ENCODE peak calls at places on chromosomes 6 and 20, in five cellular contexts. R is gastrocnemius medialis, Y is tibial artery, J is fibroblast of lung, F is right lobe of liver. G is an unnamed sample.

GRCh38 chr6:88476388-88476787 is 310.2 kb upstream of the CNR1 start:
- DNase-seq in R (no peak), Y (no peak), J (no peak), F (no peak), G (no peak)

GRCh38 chr6:45461486-45461885 is 83.8 kb upstream of the SUPT3H start:
- DNase-seq in R (no peak), Y (no peak), J (peak), F (no peak), G (peak)

GRCh38 chr6:14831922-14832321 is 413.9 kb upstream of the JARID2 start:
- DNase-seq in R (no peak), Y (no peak), J (no peak), F (no peak), G (no peak)

GRCh38 chr20:38117635-38118034 is 47.4 kb downstream of the TGM2 start:
- DNase-seq in R (no peak), Y (no peak), J (peak), F (no peak), G (peak)

GRCh38 chr6:125746019-125746414 is 3.4 kb upstream of the HEY2 start:
- DNase-seq in R (no peak), Y (no peak), J (no peak), F (no peak), G (no peak)

GRCh38 chr6:1856381-1856780 is 246.7 kb downstream of the FOXC1 start:
- DNase-seq in R (no peak), Y (no peak), J (peak), F (no peak), G (peak)

GRCh38 chr6:33761922-33762629 is 15.4 kb upstream of the IP6K3 start:
- DNase-seq in R (peak), Y (no peak), J (no peak), F (peak), G (peak)

GRCh38 chr6:90445533-90446108 is 141.3 kb downstream of the MAP3K7 start:
- DNase-seq in R (no peak), Y (no peak), J (no peak), F (no peak), G (no peak)

GRCh38 chr6:128631031-128631430 is 110.6 kb upstream of the PTPRK start:
- DNase-seq in R (no peak), Y (no peak), J (no peak), F (no peak), G (no peak)

GRCh38 chr6:109471105-109471810 is 11.8 kb downstream of the ZBTB24 start:
- DNase-seq in R (no peak), Y (no peak), J (no peak), F (no peak), G (no peak)

GRCh38 chr6:155549028-155549798 is 93.6 kb upstream of the NOX3 start:
- DNase-seq in R (no peak), Y (no peak), J (no peak), F (no peak), G (no peak)

GRCh38 chr20:9407805-9408421 is 106.5 kb upstream of the LAMP5 start:
- DNase-seq in R (no peak), Y (no peak), J (peak), F (no peak), G (peak)

GRCh38 chr6:30880563-30881252 is 3.6 kb upstream of the DDR1 start:
- DNase-seq in R (no peak), Y (no peak), J (no peak), F (no peak), G (no peak)

GRCh38 chr6:82371799-82372508 is 8.3 kb downstream of the TPBG start:
- DNase-seq in R (no peak), Y (no peak), J (peak), F (no peak), G (peak)

GRCh38 chr6:2659882-2660281 is 90.8 kb downstream of the MYLK4 start:
- DNase-seq in R (no peak), Y (no peak), J (peak), F (no peak), G (peak)

GRCh38 chr6:50586074-50586473 is 127.3 kb upstream of the TFAP2D start:
- DNase-seq in R (no peak), Y (no peak), J (no peak), F (no peak), G (no peak)

GRCh38 chr6:161498359-161498758 is 224.5 kb upstream of the AGPAT4 start:
- DNase-seq in R (peak), Y (no peak), J (peak), F (no peak), G (peak)

GRCh38 chr6:125507987-125508655 is 206.4 kb upstream of the HDDC2 start:
- DNase-seq in R (no peak), Y (no peak), J (peak), F (no peak), G (peak)

GRCh38 chr6:29723666-29724588 is 693 bp downstream of the HLA-F start:
- DNase-seq in R (no peak), Y (peak), J (no peak), F (peak), G (no peak)

GRCh38 chr6:160418370-160418769 is 70.2 kb downstream of the SLC22A3 start:
- DNase-seq in R (no peak), Y (no peak), J (no peak), F (no peak), G (no peak)

GRCh38 chr6:30169658-30170614 is 6.6 kb downstream of the TRIM15 start:
- DNase-seq in R (no peak), Y (no peak), J (peak), F (no peak), G (peak)

GRCh38 chr20:3660262-3661059 is 2.7 kb downstream of the GFRA4 start:
- DNase-seq in R (no peak), Y (peak), J (no peak), F (peak), G (no peak)

DNA sequence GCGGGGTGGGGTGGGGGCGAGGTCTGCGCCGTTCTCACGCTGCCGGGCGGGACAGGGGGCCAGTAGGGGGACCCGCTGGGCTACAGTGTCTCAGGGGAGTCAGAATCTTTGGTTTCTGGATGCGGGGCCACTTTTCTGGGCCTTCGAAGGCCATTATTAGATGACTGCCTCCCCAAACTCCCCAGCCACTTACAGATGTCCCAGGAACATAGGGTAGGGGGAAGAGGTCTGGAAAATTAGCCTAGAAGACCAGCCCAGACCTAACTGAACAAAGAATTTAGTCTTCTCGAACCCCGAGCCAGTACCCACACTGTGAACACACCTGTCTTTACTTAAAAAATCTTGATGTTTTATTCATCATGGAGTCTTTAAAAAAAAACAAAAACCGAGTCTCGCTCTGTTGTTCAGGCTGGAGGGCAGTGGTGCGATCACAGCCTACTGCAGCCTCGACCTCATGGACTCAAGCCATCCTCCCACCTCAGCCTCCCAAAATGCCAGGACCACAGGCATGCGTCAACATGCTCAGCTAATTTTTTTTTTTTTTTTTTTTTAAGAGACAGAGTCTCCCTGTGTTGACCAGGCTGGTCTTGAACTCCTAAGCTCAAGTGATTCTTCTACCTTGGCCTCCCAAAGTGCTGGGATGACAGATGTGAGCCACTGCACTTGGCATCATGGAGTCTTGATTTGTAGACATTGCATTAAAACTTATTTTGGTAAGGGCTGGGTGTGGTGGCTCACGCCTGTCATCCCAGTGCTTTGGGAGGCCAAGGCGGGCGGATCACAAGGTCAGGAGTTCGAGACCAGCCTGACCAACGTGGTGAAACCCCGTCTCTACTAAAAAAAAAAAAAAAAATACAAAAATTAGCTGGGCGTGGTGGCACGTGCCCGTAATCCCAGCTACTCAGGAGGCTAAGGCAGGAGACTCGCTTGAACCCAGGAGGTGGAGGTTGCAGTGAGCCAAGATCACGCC is 3.3 kb upstream of the SLC29A1 start:
- DNase-seq in R (no peak), Y (no peak), J (no peak), F (no peak), G (no peak)
- TF ChIP-seq CTCF in R (no peak), Y (no peak), J (no peak), F (no peak), G (no peak)

GRCh38 chr20:46056970-46057855 is 28.2 kb downstream of the SLC12A5 start:
- DNase-seq in R (no peak), Y (no peak), J (peak), F (no peak), G (peak)
- H3K4me3 ChIP-seq in R (no peak), Y (no peak), J (no peak), F (no peak), G (no peak)

DNA sequence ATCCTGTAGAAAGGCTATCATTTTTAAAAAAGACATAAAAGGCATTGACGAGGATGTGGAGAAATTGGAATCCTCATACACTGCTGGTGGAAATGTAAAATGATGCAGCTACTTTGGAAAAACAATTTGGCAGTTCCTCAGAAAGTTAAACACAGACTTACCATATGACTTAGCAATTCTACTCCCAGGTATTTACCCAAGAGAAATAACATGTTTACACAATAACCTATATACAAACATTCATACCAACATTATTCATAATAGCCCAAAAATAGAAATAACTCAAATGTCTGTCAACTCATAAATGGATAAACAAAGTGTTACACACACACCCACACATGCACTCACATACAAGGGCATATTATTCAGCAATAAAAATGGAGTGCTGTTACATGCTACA is 23.4 kb upstream of the CEP85L start:
- DNase-seq in R (no peak), Y (no peak), J (no peak), F (no peak), G (no peak)
- TF ChIP-seq CTCF in R (no peak), Y (no peak), J (no peak), F (no peak), G (no peak)

DNA sequence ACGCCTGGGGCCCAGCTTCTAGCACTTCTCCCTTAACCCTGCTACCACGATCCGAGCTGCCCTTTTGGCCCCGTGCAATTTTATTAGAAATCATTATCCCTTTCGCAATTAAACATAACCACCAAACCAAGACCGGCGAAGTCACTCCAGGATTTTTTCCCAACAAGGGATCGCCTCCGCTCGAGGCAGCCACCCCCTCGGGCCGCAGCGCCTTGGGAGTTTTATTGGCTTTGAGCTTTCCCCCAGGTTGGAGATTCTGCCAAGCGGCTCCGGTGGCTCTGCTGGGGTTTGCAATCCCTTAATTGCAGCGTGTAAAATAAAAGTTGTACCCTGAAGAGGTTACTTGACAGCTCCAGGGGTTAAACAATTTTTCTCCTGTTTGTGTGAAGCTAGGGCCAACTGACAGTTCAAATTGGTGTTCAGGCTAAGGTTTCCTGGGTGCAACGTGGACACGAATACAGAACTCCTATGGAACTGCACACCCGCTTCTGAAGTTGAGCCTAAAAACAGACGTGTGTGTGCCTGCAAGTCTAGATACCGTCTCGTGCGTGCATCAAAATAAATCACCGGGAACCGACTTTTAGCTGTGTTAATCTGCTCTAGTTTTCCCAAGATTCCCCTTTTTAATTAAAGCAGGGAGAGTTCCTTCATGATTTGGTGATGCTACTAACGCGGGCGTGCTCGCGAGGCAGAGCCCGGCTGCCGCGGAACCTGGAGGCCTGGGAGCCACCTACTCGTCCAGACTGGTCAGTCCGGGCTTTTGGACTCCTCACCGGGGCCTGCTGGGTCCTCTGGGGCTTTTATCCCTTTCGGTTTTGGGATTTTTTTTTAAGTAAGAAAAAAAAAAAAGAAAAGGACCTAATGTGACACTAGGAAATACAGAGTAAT is 963 bp upstream of the TFAP2A start:
- DNase-seq in R (no peak), Y (no peak), J (no peak), F (no peak), G (no peak)
- H3K4me3 ChIP-seq in R (no peak), Y (no peak), J (no peak), F (no peak), G (no peak)

GRCh38 chr6:168117942-168118341 is 38.9 kb upstream of the FRMD1 start:
- DNase-seq in R (no peak), Y (no peak), J (no peak), F (peak), G (no peak)
- TF ChIP-seq CTCF in R (no peak), Y (no peak), J (peak), F (no peak), G (peak)

GRCh38 chr6:72622094-72622540 is 253 bp downstream of the KCNQ5 start:
- DNase-seq in R (no peak), Y (peak), J (peak), F (no peak), G (peak)

GRCh38 chr6:72621243-72622093 is at the start of gene KCNQ5:
- DNase-seq in R (no peak), Y (no peak), J (peak), F (peak), G (no peak)

GRCh38 chr6:72626126-72626525 is 4.3 kb downstream of the KCNQ5 start:
- DNase-seq in R (no peak), Y (no peak), J (no peak), F (no peak), G (no peak)

GRCh38 chr6:72624557-72625160 is 2.8 kb downstream of the KCNQ5 start:
- DNase-seq in R (no peak), Y (no peak), J (no peak), F (no peak), G (peak)

GRCh38 chr6:72623808-72624207 is 1.9 kb downstream of the KCNQ5 start:
- DNase-seq in R (no peak), Y (no peak), J (no peak), F (no peak), G (peak)
- H3K4me3 ChIP-seq in R (peak), Y (peak), J (no peak), F (no peak), G (no peak)

G was measured in fibroblast of pulmonary artery.